ENCODE peak calls at places on chromosomes 16 and 17, in nine cellular contexts. V is lower lobe of right lung, N is PC-9, B is caudate nucleus, L is dorsolateral prefrontal cortex, Z is IMR-90, Q is cardiac muscle cell, R is left lung, X is mammary epithelial cell. W is an unnamed sample.

GRCh38 chr16:4803479-4804243 is 1.2 kb upstream of the ROGDI start:
- DNase-seq in L (no peak), R (no peak), Q (no peak), N (no peak), B (peak), V (no peak), X (no peak), Z (no peak), W (no peak)

GRCh38 chr17:28875856-28876564 is 21.2 kb downstream of the ERAL1 start:
- DNase-seq in V (no peak), B (no peak), R (no peak), Z (no peak), X (no peak), Q (no peak), L (no peak), N (peak), W (no peak)

GRCh38 chr16:83533193-83533592 is 274.6 kb upstream of the HSBP1 start:
- DNase-seq in V (no peak), B (no peak), N (no peak), R (no peak), Q (no peak), L (peak), X (peak), Z (peak), W (peak)

GRCh38 chr17:46782250-46782953 is 36.1 kb downstream of the WNT3 start:
- DNase-seq in R (no peak), B (no peak), L (no peak), X (peak), Q (peak), V (peak), N (peak), Z (no peak), W (no peak)

GRCh38 chr16:66705790-66706505 is 9.4 kb upstream of the CMTM4 start:
- DNase-seq in V (peak), L (no peak), X (no peak), Q (peak), Z (peak), B (no peak), N (no peak), R (no peak), W (no peak)

GRCh38 chr17:77151236-77151635 is 10.5 kb downstream of the SEC14L1 start:
- DNase-seq in X (no peak), R (no peak), L (no peak), Z (no peak), N (no peak), V (no peak), B (no peak), Q (no peak), W (no peak)

GRCh38 chr17:40471856-40472732 is 28.8 kb downstream of the IGFBP4 start:
- DNase-seq in Z (peak), R (no peak), Q (no peak), L (no peak), B (no peak), N (no peak), V (no peak), X (peak), W (no peak)

GRCh38 chr17:35094902-35095301 is 24.8 kb downstream of the RAD51D start:
- DNase-seq in N (peak), L (no peak), R (no peak), Q (peak), Z (peak), X (peak), B (no peak), V (no peak), W (peak)

GRCh38 chr16:58128181-58128631 is 975 bp downstream of the CFAP20 start:
- DNase-seq in B (no peak), Z (no peak), N (no peak), V (no peak), Q (no peak), R (no peak), L (peak), X (no peak), W (no peak)

GRCh38 chr17:350706-351435 is 1.7 kb downstream of the RPH3AL start:
- DNase-seq in X (peak), B (peak), Z (no peak), Q (peak), N (peak), V (peak), R (no peak), L (no peak), W (peak)

GRCh38 chr17:36197389-36197708 is 791 bp upstream of the CCL3L1 start:
- DNase-seq in X (no peak), N (no peak), V (no peak), L (no peak), B (no peak), Z (no peak), R (no peak), Q (no peak), W (no peak)

GRCh38 chr16:50386139-50386538 is 17.4 kb upstream of the BRD7 start:
- DNase-seq in N (no peak), X (no peak), V (no peak), R (no peak), L (no peak), Q (no peak), Z (no peak), B (no peak), W (no peak)

GRCh38 chr17:18148586-18148985 is 35.0 kb upstream of the ALKBH5 start:
- DNase-seq in L (no peak), B (no peak), X (no peak), Z (no peak), V (no peak), Q (no peak), N (no peak), R (no peak), W (no peak)

GRCh38 chr16:75263963-75264445 is 12.6 kb upstream of the BCAR1 start:
- DNase-seq in X (no peak), N (peak), L (no peak), B (no peak), Z (no peak), V (peak), Q (no peak), R (peak), W (no peak)

GRCh38 chr16:58449768-58450167 is 50.2 kb upstream of the NDRG4 start:
- DNase-seq in Q (no peak), R (no peak), Z (no peak), B (no peak), V (no peak), X (no peak), N (no peak), L (no peak), W (no peak)

GRCh38 chr16:50173318-50173717 is 20.2 kb downstream of the TENT4B start:
- DNase-seq in Z (peak), L (no peak), Q (no peak), R (no peak), V (no peak), N (no peak), B (no peak), X (no peak), W (no peak)

GRCh38 chr17:66533572-66533971 is 231.2 kb downstream of the PRKCA start:
- DNase-seq in V (no peak), Q (peak), R (no peak), X (no peak), B (peak), N (no peak), L (no peak), Z (peak), W (no peak)

GRCh38 chr16:57016301-57016700 is 26.9 kb downstream of the NLRC5 start:
- DNase-seq in Z (no peak), R (no peak), Q (no peak), X (no peak), L (no peak), B (peak), V (no peak), N (no peak), W (no peak)

GRCh38 chr17:34313164-34313563 is 6.1 kb upstream of the CCL8 start:
- DNase-seq in X (no peak), V (no peak), R (no peak), Q (peak), N (no peak), B (no peak), Z (peak), L (no peak), W (no peak)

GRCh38 chr17:29847527-29847931 is 82.5 kb downstream of the SSH2 start:
- DNase-seq in Q (peak), X (no peak), L (peak), N (no peak), R (no peak), Z (no peak), V (no peak), B (no peak), W (no peak)

GRCh38 chr17:79618383-79619067 is 7.7 kb upstream of the RBFOX3 start:
- DNase-seq in X (no peak), R (peak), Z (no peak), V (peak), L (peak), N (no peak), B (no peak), Q (no peak), W (no peak)

GRCh38 chr17:384622-385194 is 32.1 kb upstream of the RPH3AL start:
- DNase-seq in Z (no peak), R (no peak), L (no peak), N (no peak), X (no peak), B (no peak), V (no peak), Q (no peak), W (no peak)

GRCh38 chr17:16121915-16122314 is 93.4 kb downstream of the NCOR1 start:
- DNase-seq in N (no peak), L (no peak), R (no peak), Z (peak), V (no peak), B (no peak), X (peak), Q (no peak), W (peak)

GRCh38 chr16:2147981-2148671 is at the start of gene RAB26:
- DNase-seq in N (peak), Z (peak), R (peak), V (peak), B (peak), X (peak), Q (peak), L (peak), W (no peak)

GRCh38 chr16:14335297-14335696 is 264.2 kb downstream of the MRTFB start:
- DNase-seq in Z (no peak), N (no peak), R (no peak), V (no peak), Q (no peak), B (no peak), L (no peak), X (no peak), W (no peak)

GRCh38 chr16:14338236-14338635 is 267.1 kb downstream of the MRTFB start:
- DNase-seq in X (no peak), L (no peak), B (no peak), V (no peak), Z (no peak), Q (no peak), R (no peak), N (no peak), W (no peak)

GRCh38 chr16:14339694-14340093 is 268.6 kb downstream of the MRTFB start:
- DNase-seq in X (no peak), V (no peak), B (no peak), Z (no peak), R (no peak), Q (no peak), L (no peak), N (no peak), W (no peak)

GRCh38 chr16:14338969-14339368 is 267.9 kb downstream of the MRTFB start:
- DNase-seq in L (no peak), N (no peak), Q (no peak), X (no peak), V (no peak), Z (no peak), B (no peak), R (no peak), W (no peak)

GRCh38 chr16:14337303-14338191 is 266.4 kb downstream of the MRTFB start:
- DNase-seq in X (no peak), B (peak), R (no peak), V (no peak), Q (peak), L (no peak), Z (peak), N (no peak), W (no peak)
- H3K27ac ChIP-seq in X (no peak), B (no peak), R (no peak), V (no peak), Q (no peak), L (no peak), Z (no peak), N (no peak), W (no peak)

GRCh38 chr17:50837980-50838954 is 2.9 kb downstream of the WFIKKN2 start:
- DNase-seq in B (peak), N (peak), L (peak), R (no peak), X (no peak), Z (no peak), Q (no peak), V (no peak), W (no peak)
- H3K27ac ChIP-seq in B (peak), N (no peak), L (peak), R (no peak), X (no peak), Z (no peak), Q (no peak), V (no peak), W (no peak)

DNA sequence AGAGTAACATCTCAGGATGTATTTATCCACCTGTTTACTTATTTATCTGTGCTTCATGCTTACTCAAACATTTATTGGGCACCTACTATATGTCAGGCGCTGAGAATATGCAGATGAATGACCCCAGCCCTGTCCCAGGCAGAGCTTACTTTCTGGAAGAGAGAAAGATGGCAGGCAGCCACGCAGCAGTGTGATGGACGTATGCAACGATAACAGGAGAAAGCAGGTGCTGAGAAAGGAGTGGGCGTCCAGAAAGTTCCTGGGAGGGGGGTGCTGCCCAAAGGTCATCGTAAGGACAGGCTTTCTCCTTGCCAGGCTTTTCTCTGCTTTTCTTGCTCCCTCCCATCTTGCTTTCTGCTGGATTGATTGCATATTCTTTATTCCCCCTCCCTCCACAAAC is 124.5 kb downstream of the GAS7 start:
- DNase-seq in Z (no peak), B (no peak), V (no peak), R (no peak), N (no peak), Q (peak), X (no peak), L (no peak), W (no peak)
- H3K27ac ChIP-seq in Z (no peak), B (no peak), V (no peak), R (no peak), N (no peak), Q (no peak), X (no peak), L (no peak), W (no peak)

DNA sequence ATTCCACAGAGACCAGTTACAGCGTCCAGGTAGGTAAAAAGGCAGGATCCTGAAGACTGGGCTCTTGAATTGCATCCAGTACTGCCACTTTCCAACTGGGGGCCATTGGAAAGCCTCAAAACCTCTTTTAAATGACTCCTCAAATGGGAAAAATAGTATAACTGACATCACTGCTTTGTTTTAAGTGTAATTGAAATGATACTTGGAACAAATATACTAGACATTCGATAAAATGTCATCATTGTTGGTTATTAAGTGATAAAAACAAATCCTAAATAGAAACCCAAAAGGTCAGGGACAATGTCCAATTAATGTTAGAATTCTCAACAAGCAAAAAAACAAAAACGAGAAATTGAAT is 1.2 kb upstream of the COTL1 start:
- DNase-seq in X (no peak), N (no peak), Q (no peak), B (no peak), R (no peak), L (no peak), Z (no peak), V (no peak), W (no peak)
- H3K27ac ChIP-seq in X (peak), N (peak), Q (no peak), B (no peak), R (peak), L (no peak), Z (peak), V (no peak), W (peak)

GRCh38 chr17:2964028-2964356 is 99.4 kb downstream of the OR1D5 start:
- DNase-seq in N (no peak), X (no peak), V (no peak), R (peak), Q (no peak), B (no peak), L (no peak), Z (no peak), W (no peak)

GRCh38 chr17:2965621-2966275 is 97.7 kb downstream of the OR1D5 start:
- DNase-seq in Q (peak), X (peak), L (peak), R (peak), Z (peak), B (no peak), N (peak), V (peak), W (no peak)

GRCh38 chr17:2964370-2964769 is 99.0 kb downstream of the OR1D5 start:
- DNase-seq in X (no peak), V (no peak), B (no peak), Z (no peak), R (peak), L (no peak), N (no peak), Q (no peak), W (no peak)

GRCh38 chr17:2964831-2965230 is 98.6 kb downstream of the OR1D5 start:
- DNase-seq in Z (no peak), Q (no peak), X (no peak), V (no peak), L (no peak), B (no peak), N (no peak), R (peak), W (no peak)

GRCh38 chr17:2967515-2967914 is 95.9 kb downstream of the OR1D5 start:
- DNase-seq in Z (no peak), R (no peak), N (no peak), Q (no peak), L (no peak), V (no peak), B (no peak), X (no peak), W (no peak)
- H3K27ac ChIP-seq in Z (no peak), R (no peak), N (no peak), Q (no peak), L (no peak), V (no peak), B (no peak), X (no peak), W (no peak)

GRCh38 chr17:63987616-63988478 is 10.3 kb upstream of the PRR29 start:
- DNase-seq in N (no peak), Z (no peak), V (no peak), R (no peak), B (no peak), Q (no peak), X (no peak), L (no peak), W (no peak)

GRCh38 chr17:63986842-63987615 is 11.1 kb upstream of the PRR29 start:
- DNase-seq in V (no peak), N (no peak), L (no peak), R (peak), X (no peak), Z (no peak), B (no peak), Q (no peak), W (no peak)

GRCh38 chr17:63989622-63990345 is 8.4 kb upstream of the PRR29 start:
- DNase-seq in X (no peak), R (no peak), N (no peak), Q (no peak), V (peak), Z (no peak), L (no peak), B (no peak), W (no peak)

GRCh38 chr17:63991611-63992010 is 6.5 kb upstream of the PRR29 start:
- DNase-seq in L (no peak), V (peak), R (no peak), N (no peak), B (no peak), Z (no peak), X (no peak), Q (no peak), W (no peak)

GRCh38 chr17:63988741-63989621 is 9.2 kb upstream of the PRR29 start:
- DNase-seq in R (no peak), Q (peak), V (peak), B (no peak), Z (no peak), L (no peak), X (no peak), N (no peak), W (no peak)
- H3K27ac ChIP-seq in R (no peak), Q (peak), V (no peak), B (no peak), Z (no peak), L (no peak), X (no peak), N (no peak), W (no peak)